ENCODE peak calls at places on chromosomes 4 and X, in eight cellular contexts. K is WERI-Rb-1, L is cardiac fibroblast, D is foreskin fibroblast, U is HFF-Myc, I is tibial nerve, B is choroid plexus epithelial cell, F is ovary. E is an unnamed sample.

GRCh38 chr4:38237139-38237538 is 276.9 kb downstream of the PTTG2 start:
- DNase-seq in L (peak), U (peak), D (peak), K (no peak), I (no peak), B (peak), F (no peak), E (peak)

GRCh38 chr4:183229397-183229796 is 90.7 kb downstream of the CLDN22 start:
- DNase-seq in D (peak), B (no peak), L (no peak), K (no peak), I (no peak), F (no peak), U (no peak), E (no peak)

GRCh38 chrX:21883258-21883657 is 27.5 kb downstream of the YY2 start:
- DNase-seq in F (no peak), K (no peak), I (no peak), U (no peak), D (peak), B (peak), L (peak), E (no peak)

GRCh38 chr4:42412251-42412650 is 15.0 kb downstream of the SHISA3 start:
- DNase-seq in L (peak), I (no peak), K (no peak), D (peak), F (no peak), U (no peak), B (peak), E (peak)

GRCh38 chr4:184805462-184806245 is 20.1 kb downstream of the ACSL1 start:
- DNase-seq in K (peak), D (no peak), B (no peak), L (peak), I (peak), U (no peak), F (peak), E (no peak)

GRCh38 chr4:146932111-146932510 is 13.6 kb downstream of the TTC29 start:
- DNase-seq in L (no peak), U (no peak), F (no peak), D (no peak), K (no peak), I (no peak), B (peak), E (no peak)

GRCh38 chr4:115834441-115834840 is 721.0 kb upstream of the NDST4 start:
- DNase-seq in F (no peak), D (no peak), B (no peak), K (no peak), I (no peak), U (no peak), L (no peak), E (no peak)

GRCh38 chr4:1048781-1049590 is 37.6 kb downstream of the FGFRL1 start:
- DNase-seq in U (no peak), K (peak), B (no peak), D (no peak), I (no peak), L (no peak), F (peak), E (no peak)

GRCh38 chr4:99205104-99205979 is 13.7 kb downstream of the ADH6 start:
- DNase-seq in K (peak), D (peak), I (no peak), U (peak), F (no peak), L (peak), B (peak), E (peak)

GRCh38 chr4:117777721-117778120 is 256.6 kb upstream of the NDST3 start:
- DNase-seq in I (no peak), L (no peak), B (no peak), K (no peak), F (no peak), U (no peak), D (no peak), E (peak)

GRCh38 chr4:140497776-140498636 is at the start of gene MGAT4D:
- DNase-seq in L (no peak), D (peak), U (no peak), K (no peak), F (no peak), I (no peak), B (no peak), E (no peak)

GRCh38 chr4:152640058-152640921 is 39.5 kb downstream of the TMEM154 start:
- DNase-seq in F (no peak), D (peak), B (peak), K (no peak), U (no peak), L (peak), I (no peak), E (peak)

GRCh38 chrX:87941841-87942240 is 424.2 kb downstream of the KLHL4 start:
- DNase-seq in I (no peak), K (no peak), U (no peak), B (peak), D (no peak), L (no peak), F (no peak), E (no peak)

GRCh38 chr4:39255266-39255665 is 72.9 kb downstream of the WDR19 start:
- DNase-seq in K (no peak), I (no peak), B (peak), F (no peak), D (peak), U (peak), L (peak), E (peak)

GRCh38 chrX:128021566-128021965 is 30.6 kb downstream of the ACTRT1 start:
- DNase-seq in F (no peak), D (no peak), U (no peak), L (no peak), K (no peak), B (no peak), I (no peak), E (no peak)

GRCh38 chr4:111016416-111016815 is 393.5 kb upstream of the PITX2 start:
- DNase-seq in I (no peak), B (no peak), F (no peak), L (no peak), K (no peak), U (no peak), D (no peak), E (no peak)

GRCh38 chrX:153576961-153577360 is 22.0 kb downstream of the CCNQ start:
- DNase-seq in F (no peak), U (no peak), B (no peak), D (peak), L (no peak), K (peak), I (no peak), E (no peak)

GRCh38 chr4:81963506-81964020 is 410.2 kb downstream of the HNRNPD start:
- DNase-seq in L (no peak), K (no peak), D (no peak), I (no peak), U (no peak), F (no peak), B (no peak), E (no peak)

GRCh38 chr4:168634276-168634802 is 137.5 kb downstream of the PALLD start:
- DNase-seq in L (peak), K (no peak), U (peak), B (peak), I (no peak), F (peak), D (peak), E (peak)

GRCh38 chr4:127151941-127152340 is 480.8 kb upstream of the INTU start:
- DNase-seq in K (no peak), L (no peak), U (no peak), I (no peak), F (no peak), D (peak), B (no peak), E (no peak)

GRCh38 chr4:138761638-138762205 is 253.9 kb upstream of the NOCT start:
- DNase-seq in L (no peak), D (peak), I (no peak), K (no peak), B (no peak), U (peak), F (no peak), E (peak)

GRCh38 chrX:141619336-141619735 is 29.8 kb downstream of the SPANXA2 start:
- DNase-seq in B (peak), K (no peak), L (no peak), F (no peak), D (peak), I (no peak), U (no peak), E (peak)

GRCh38 chr4:40910706-40911105 is 161.0 kb downstream of the NSUN7 start:
- DNase-seq in K (no peak), U (no peak), B (peak), F (no peak), I (no peak), D (peak), L (peak), E (peak)

GRCh38 chrX:19564606-19565005 is 49.3 kb upstream of the MAP3K15 start:
- DNase-seq in D (no peak), F (no peak), B (no peak), I (no peak), L (no peak), U (no peak), K (no peak), E (no peak)

GRCh38 chrX:19893722-19894121 is 6.3 kb upstream of the SH3KBP1 start:
- DNase-seq in F (no peak), K (no peak), D (peak), I (no peak), U (no peak), B (peak), L (peak), E (peak)

GRCh38 chr4:139030614-139031235 is 15.1 kb downstream of the NOCT start:
- DNase-seq in U (peak), B (peak), F (peak), L (peak), K (peak), I (peak), D (peak), E (peak)

GRCh38 chr4:1232661-1233621 is 16.0 kb downstream of the CTBP1 start:
- DNase-seq in D (no peak), I (no peak), K (no peak), U (no peak), F (peak), L (peak), B (peak), E (peak)

GRCh38 chr4:168612435-168613139 is 115.7 kb downstream of the PALLD start:
- DNase-seq in B (peak), L (peak), K (no peak), D (peak), I (no peak), U (no peak), F (no peak), E (peak)

GRCh38 chr4:182806259-182807252 is 110.6 kb downstream of the DCTD start:
- DNase-seq in I (peak), B (peak), U (peak), L (peak), D (peak), K (peak), F (peak), E (peak)

GRCh38 chrX:18558799-18559198 is 113.1 kb downstream of the RS1 start:
- DNase-seq in F (no peak), L (no peak), D (peak), B (no peak), I (no peak), U (no peak), K (no peak), E (no peak)

DNA sequence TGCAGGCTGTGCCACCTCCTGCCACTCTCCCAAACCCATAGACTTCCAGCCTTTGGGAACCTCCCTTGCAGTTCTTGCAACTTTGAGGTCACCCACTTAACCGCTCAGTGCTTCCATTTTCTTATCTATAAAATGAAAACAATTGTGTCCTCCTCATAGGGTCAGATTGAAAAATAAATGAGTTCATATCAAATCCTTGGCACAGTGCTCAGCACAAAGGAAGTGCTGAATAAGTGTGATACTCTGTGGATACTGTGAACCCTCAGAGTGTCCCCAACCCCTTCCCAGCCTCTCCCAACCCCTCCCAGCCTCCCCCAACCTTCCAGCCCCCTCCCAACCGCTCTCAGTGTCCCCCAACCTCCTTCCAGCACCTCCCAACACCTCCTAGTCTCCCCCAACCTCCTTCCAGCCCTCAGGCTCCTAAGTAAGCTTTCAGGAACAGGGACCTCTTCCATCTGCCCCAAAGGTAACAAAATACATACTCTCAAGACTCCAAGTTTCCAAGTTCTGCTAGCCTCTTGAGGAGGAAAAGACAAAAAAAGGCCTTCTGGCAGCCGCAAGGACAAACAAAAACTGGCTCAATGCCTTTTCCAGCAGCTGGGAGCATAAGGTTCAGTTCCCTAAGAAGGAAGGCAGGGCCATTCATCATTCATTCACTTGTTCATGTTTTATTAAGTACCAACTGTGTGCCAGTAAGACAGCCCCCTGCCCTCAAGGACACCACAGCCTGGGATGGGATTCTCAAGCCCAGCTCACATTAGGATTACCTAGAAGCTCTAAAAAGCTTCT is 46.1 kb upstream of the LGI2 start:
- DNase-seq in B (no peak), D (no peak), K (no peak), F (no peak), I (no peak), L (peak), U (no peak), E (peak)
- H3K4me3 ChIP-seq in B (no peak), D (no peak), K (no peak), F (no peak), I (no peak), L (no peak), U (no peak), E (no peak)

GRCh38 chrX:104113237-104113965 is 1.1 kb downstream of the ZCCHC18 start:
- DNase-seq in U (peak), F (peak), B (peak), K (peak), D (peak), L (peak), I (peak), E (peak)
- TF ChIP-seq CTCF in U (peak), F (no peak), B (peak), K (peak), D (peak), L (peak), I (peak), E (peak)

GRCh38 chr4:112379306-112379705 is 82.1 kb downstream of the ALPK1 start:
- DNase-seq in B (no peak), K (no peak), D (peak), L (no peak), F (no peak), U (no peak), I (no peak), E (no peak)
- H3K4me3 ChIP-seq in B (peak), K (no peak), D (no peak), L (no peak), F (no peak), U (no peak), I (no peak), E (no peak)

DNA sequence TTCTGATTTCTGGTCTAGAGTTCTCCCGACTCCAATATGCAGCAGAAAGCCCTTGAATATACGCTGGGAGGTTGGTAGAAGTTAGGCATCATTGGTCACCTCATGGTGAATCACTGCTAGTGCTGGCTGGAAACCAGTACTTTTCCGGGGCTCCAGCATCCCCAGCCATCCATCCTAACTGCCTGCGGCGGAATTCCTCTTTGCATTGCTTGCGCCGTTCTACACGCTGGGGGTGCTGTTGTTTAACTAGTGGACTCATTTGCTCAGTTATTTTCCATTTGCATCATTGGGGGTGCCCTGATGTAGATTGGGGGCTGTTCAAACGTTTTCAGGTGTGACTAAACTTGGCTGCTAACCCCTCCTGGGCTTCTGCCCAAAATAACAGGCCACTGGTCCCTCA is 23.3 kb upstream of the GPR50 start:
- DNase-seq in K (no peak), F (no peak), U (peak), I (no peak), B (peak), D (peak), L (peak), E (peak)
- TF ChIP-seq CTCF in K (peak), F (no peak), U (no peak), I (no peak), B (peak), D (no peak), L (peak), E (no peak)

GRCh38 chr4:24980064-24980690 is 50.6 kb downstream of the LGI2 start:
- DNase-seq in B (peak), U (peak), D (peak), L (peak), F (peak), I (no peak), K (peak), E (peak)
- H3K4me3 ChIP-seq in B (no peak), U (no peak), D (peak), L (no peak), F (no peak), I (no peak), K (no peak), E (no peak)

GRCh38 chr4:73257995-73258667 is 467 bp downstream of the ANKRD17 start:
- DNase-seq in B (peak), U (no peak), L (peak), I (peak), K (peak), D (peak), F (peak), E (peak)

GRCh38 chr4:73259552-73260140 is 1.0 kb upstream of the ANKRD17 start:
- DNase-seq in B (no peak), F (no peak), L (peak), D (no peak), I (no peak), U (no peak), K (no peak), E (no peak)

GRCh38 chr4:73257242-73257994 is 1.2 kb downstream of the ANKRD17 start:
- DNase-seq in K (peak), F (peak), B (peak), L (peak), U (peak), D (peak), I (peak), E (peak)

DNA sequence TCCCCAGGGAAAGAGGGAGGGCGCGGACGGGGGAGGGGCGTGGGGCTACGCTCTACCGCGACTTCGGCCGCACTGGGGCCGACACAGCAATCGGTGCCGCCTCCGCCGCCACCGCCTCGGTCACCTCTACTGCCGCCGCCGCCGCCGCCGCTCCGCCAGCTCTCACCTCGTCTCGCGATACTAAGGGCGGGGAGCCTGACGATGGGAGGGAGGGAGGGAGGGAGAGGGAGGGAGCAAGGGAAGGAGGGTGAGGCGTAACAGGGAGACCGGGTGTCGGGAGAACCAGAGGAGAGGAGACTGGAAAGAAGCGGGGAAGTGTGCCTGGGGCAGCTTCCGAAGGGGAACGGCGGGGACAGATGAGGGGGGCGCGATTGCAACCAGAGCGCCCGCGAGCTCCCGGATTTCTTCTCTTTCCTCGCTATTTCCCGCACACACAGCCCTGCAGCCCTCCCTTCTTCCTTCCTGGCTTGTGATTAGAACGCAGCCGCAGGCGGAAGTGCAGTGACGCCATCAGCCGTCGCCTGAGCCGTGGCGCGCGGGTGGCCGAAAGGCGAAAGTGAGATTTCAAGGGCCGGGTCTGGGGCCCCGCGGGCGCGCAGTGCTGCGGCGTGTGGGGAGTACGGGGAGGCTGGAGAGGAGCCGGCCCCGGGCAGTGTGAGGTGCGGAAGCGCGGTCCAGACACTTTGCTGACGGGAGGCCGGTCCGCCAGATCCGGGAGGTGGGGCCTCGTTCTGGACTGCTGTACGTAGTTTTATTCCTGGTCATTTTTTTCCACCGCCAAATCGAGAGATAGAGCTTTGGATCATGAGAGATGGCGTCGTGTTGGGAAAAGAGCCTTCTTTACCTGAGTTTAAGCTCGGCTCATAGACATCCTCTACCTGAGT is at the start of gene ANKRD17:
- DNase-seq in D (peak), U (peak), B (peak), K (peak), I (peak), L (peak), F (peak), E (peak)
- TF ChIP-seq CTCF in D (no peak), U (no peak), B (peak), K (no peak), I (peak), L (no peak), F (no peak), E (no peak)

GRCh38 chr4:167168611-167169010 is 65.7 kb downstream of the SPOCK3 start:
- DNase-seq in I (no peak), U (no peak), D (no peak), F (no peak), K (no peak), L (no peak), B (no peak), E (no peak)
- H3K4me3 ChIP-seq in I (no peak), U (no peak), D (no peak), F (no peak), K (no peak), L (no peak), B (no peak), E (no peak)

GRCh38 chr4:87679449-87680169 is 29.5 kb downstream of the DMP1 start:
- DNase-seq in U (peak), F (peak), D (peak), L (peak), I (no peak), B (peak), K (peak), E (peak)
- TF ChIP-seq CTCF in U (peak), F (peak), D (peak), L (peak), I (peak), B (peak), K (peak), E (peak)

DNA sequence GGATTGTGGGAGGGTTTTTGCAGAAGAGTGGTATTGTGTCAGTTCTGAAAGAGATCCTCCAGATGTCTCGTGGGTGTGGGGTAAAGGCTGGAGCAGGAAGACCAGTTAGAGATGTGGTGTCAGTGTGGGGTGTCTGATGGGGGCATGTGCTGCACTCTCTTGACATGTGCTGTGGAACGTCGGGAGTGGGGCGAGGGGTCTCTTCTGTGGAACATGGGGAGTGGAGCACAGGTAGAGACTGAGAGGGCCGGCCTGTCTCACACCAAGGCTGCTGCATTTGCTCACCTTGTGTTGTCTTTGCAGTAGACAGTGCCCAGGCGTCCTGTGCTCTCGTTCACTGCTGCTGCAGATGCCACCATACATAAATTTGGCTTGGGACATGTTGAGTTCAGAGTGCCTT is 37.6 kb downstream of the FAM193A start:
- DNase-seq in I (no peak), B (no peak), K (no peak), U (no peak), F (no peak), D (no peak), L (no peak), E (no peak)
- H3K4me3 ChIP-seq in I (no peak), B (no peak), K (no peak), U (no peak), F (no peak), D (no peak), L (no peak), E (no peak)